ENCODE peak calls at places on chromosome 9, in seven cellular contexts. V is NCI-H345; Y is NCI-H524; A is activated CD8-positive, alpha-beta memory T cell treated with anti-CD3 and anti-CD28 coated beads, Interleukin-2, amount 50 U/mL, for 4 hours; O is activated CD8-positive, alpha-beta T cell treated with anti-CD3 and anti-CD28 coated beads for 36 hours; N is sigmoid colon; T is left colon. W is an unnamed sample.

GRCh38 chr9:109574061-109574882 is 76.2 kb upstream of the PTPN3 start:
- DNase-seq in V (peak; percentile 70), Y (peak; percentile 38), A (no peak), O (peak; percentile 28), N (no peak), T (no peak), W (peak; percentile 45)

GRCh38 chr9:79220246-79220645 is 351.5 kb upstream of the TLE4 start:
- DNase-seq in V (no peak), Y (no peak), A (no peak), O (no peak), N (no peak), T (no peak), W (no peak)

GRCh38 chr9:37801287-37801850 is 772 bp downstream of the DCAF10 start:
- DNase-seq in V (no peak), Y (peak; percentile 1), A (peak; percentile 39), O (peak; percentile 48), N (no peak), T (no peak), W (no peak)

GRCh38 chr9:133658442-133659431 is 22.6 kb downstream of the DBH start:
- DNase-seq in V (peak; percentile 82), Y (peak; percentile 53), A (no peak), O (peak; percentile 29), N (no peak), T (peak; percentile 41), W (peak; percentile 41)

GRCh38 chr9:121172726-121173487 is 28.8 kb downstream of the RAB14 start:
- DNase-seq in V (no peak), Y (no peak), A (no peak), O (no peak), N (no peak), T (no peak), W (no peak)

GRCh38 chr9:93698140-93698908 is 121.9 kb downstream of the PHF2 start:
- DNase-seq in V (no peak), Y (no peak), A (no peak), O (no peak), N (no peak), T (no peak), W (no peak)

GRCh38 chr9:128607642-128608350 is 48.9 kb downstream of the DYNC2I2 start:
- DNase-seq in V (no peak), Y (peak; percentile 78), A (no peak), O (no peak), N (peak; percentile 96), T (peak; percentile 73), W (no peak)

GRCh38 chr9:111161015-111161415 is 122.7 kb upstream of the LPAR1 start:
- DNase-seq in V (no peak), Y (no peak), A (no peak), O (no peak), N (no peak), T (no peak), W (no peak)

GRCh38 chr9:71157731-71158130 is 36.3 kb upstream of the TRPM3 start:
- DNase-seq in V (no peak), Y (no peak), A (no peak), O (no peak), N (no peak), T (no peak), W (no peak)

GRCh38 chr9:105401651-105402050 is 46.2 kb upstream of the FSD1L start:
- DNase-seq in V (no peak), Y (peak; percentile 99), A (no peak), O (no peak), N (no peak), T (no peak), W (no peak)

GRCh38 chr9:110278080-110278707 is 21.9 kb upstream of the TXN start:
- DNase-seq in V (no peak), Y (no peak), A (no peak), O (peak; percentile 5), N (no peak), T (no peak), W (no peak)

GRCh38 chr9:18534611-18535010 is 60.7 kb downstream of the ADAMTSL1 start:
- DNase-seq in V (no peak), Y (no peak), A (no peak), O (no peak), N (no peak), T (no peak), W (no peak)

GRCh38 chr9:100595391-100596199 is 17.7 kb downstream of the CAVIN4 start:
- DNase-seq in V (peak; percentile 77), Y (peak; percentile 37), A (no peak), O (peak; percentile 19), N (no peak), T (no peak), W (peak; percentile 56)

GRCh38 chr9:120698766-120699165 is 15.5 kb downstream of the MEGF9 start:
- DNase-seq in V (peak; percentile 62), Y (peak; percentile 75), A (no peak), O (no peak), N (no peak), T (no peak), W (no peak)

GRCh38 chr9:83182071-83182470 is 119.1 kb upstream of the RASEF start:
- DNase-seq in V (no peak), Y (no peak), A (no peak), O (no peak), N (no peak), T (no peak), W (no peak)

GRCh38 chr9:132004323-132004722 is 75.3 kb downstream of the MED27 start:
- DNase-seq in V (no peak), Y (no peak), A (no peak), O (no peak), N (no peak), T (no peak), W (no peak)

GRCh38 chr9:97628668-97629067 is 4.5 kb downstream of the TSTD2 start:
- DNase-seq in V (peak; percentile 26), Y (no peak), A (no peak), O (no peak), N (no peak), T (no peak), W (no peak)

GRCh38 chr9:21326526-21327139 is 8.6 kb downstream of the KLHL9 start:
- DNase-seq in V (peak; percentile 48), Y (no peak), A (no peak), O (no peak), N (no peak), T (no peak), W (peak; percentile 64)

GRCh38 chr9:117523531-117524153 is 108.8 kb upstream of the ASTN2 start:
- DNase-seq in V (no peak), Y (no peak), A (no peak), O (no peak), N (no peak), T (no peak), W (peak; percentile 64)

GRCh38 chr9:125750656-125751035 is 3.5 kb downstream of the PBX3 start:
- DNase-seq in V (peak; percentile 28), Y (peak; percentile 44), A (no peak), O (no peak), N (no peak), T (no peak), W (no peak)

GRCh38 chr9:18923167-18923566 is 109.8 kb downstream of the SAXO1 start:
- DNase-seq in V (peak; percentile 11), Y (no peak), A (no peak), O (no peak), N (no peak), T (no peak), W (no peak)

GRCh38 chr9:123606141-123606540 is 250.1 kb downstream of the CRB2 start:
- DNase-seq in V (no peak), Y (no peak), A (no peak), O (no peak), N (no peak), T (no peak), W (no peak)

GRCh38 chr9:129178983-129179382 is 922 bp upstream of the IER5L start:
- DNase-seq in V (no peak), Y (no peak), A (no peak), O (no peak), N (no peak), T (no peak), W (peak; percentile 1)

GRCh38 chr9:111615928-111616327 is 15.2 kb upstream of the DNAJC25 start:
- DNase-seq in V (no peak), Y (no peak), A (no peak), O (no peak), N (no peak), T (no peak), W (no peak)

W was measured in NCI-H748 treated with DMSO at 0.1 percent for 48 hours.